ENCODE peak calls at places on chromosomes 16 and 17, in ten cellular contexts. K, L, Y, V, N, Q, E, R, T and D are unnamed samples.

GRCh38 chr16:89721644-89722391 is 481 bp downstream of the ZNF276 start:
- DNase-seq in E (peak; percentile 85), L (no peak), Q (peak; percentile 90), T (peak; percentile 84), R (peak; percentile 36), K (peak; percentile 93), Y (no peak), V (peak; percentile 54), N (no peak), D (peak; percentile 85)

GRCh38 chr17:78337244-78338109 is 22.4 kb downstream of the SOCS3 start:
- DNase-seq in V (no peak), Y (no peak), L (no peak), K (no peak), E (no peak), Q (peak; percentile 75), N (no peak), R (peak; percentile 84), T (no peak), D (peak; percentile 19)

GRCh38 chr16:50603206-50604064 is 55.2 kb downstream of the NKD1 start:
- DNase-seq in R (peak; percentile 79), N (no peak), V (no peak), T (no peak), K (no peak), L (peak; percentile 66), Q (no peak), Y (no peak), E (no peak), D (no peak)

GRCh38 chr16:86465434-86465833 is 44.9 kb upstream of the FOXF1 start:
- DNase-seq in Y (no peak), N (no peak), Q (no peak), E (no peak), L (no peak), V (no peak), T (no peak), R (no peak), K (no peak), D (no peak)

GRCh38 chr16:85303354-85303883 is 191.1 kb upstream of the CIBAR2 start:
- DNase-seq in K (peak; percentile 63), Q (no peak), Y (no peak), T (peak; percentile 85), L (no peak), E (peak; percentile 96), R (no peak), N (no peak), V (no peak), D (no peak)

GRCh38 chr17:3916013-3916696 is at the start of gene P2RX1:
- DNase-seq in Y (no peak), Q (no peak), K (peak; percentile 57), V (no peak), E (peak; percentile 48), T (peak; percentile 65), N (no peak), L (no peak), R (no peak), D (peak; percentile 95)

GRCh38 chr17:50269477-50270429 is 4.5 kb upstream of the TMEM92 start:
- DNase-seq in Q (peak; percentile 81), T (peak; percentile 75), K (peak; percentile 29), E (peak; percentile 83), L (peak; percentile 78), Y (peak; percentile 13), V (peak; percentile 78), N (peak; percentile 73), R (peak; percentile 75), D (no peak)

GRCh38 chr17:7477392-7478275 is 1.8 kb downstream of the ZBTB4 start:
- DNase-seq in L (peak; percentile 36), E (peak; percentile 68), V (no peak), T (peak; percentile 53), Y (no peak), R (peak; percentile 86), N (peak; percentile 65), Q (peak; percentile 87), K (peak; percentile 72), D (no peak)

GRCh38 chr16:57253410-57253927 is 8.4 kb downstream of the ARL2BP start:
- DNase-seq in L (no peak), Q (no peak), T (no peak), R (no peak), N (no peak), K (no peak), Y (no peak), E (no peak), V (no peak), D (no peak)

GRCh38 chr17:2903193-2903974 is 107.1 kb downstream of the RAP1GAP2 start:
- DNase-seq in R (no peak), Q (peak; percentile 48), L (no peak), K (no peak), E (peak; percentile 66), T (no peak), N (no peak), V (no peak), Y (no peak), D (no peak)

GRCh38 chr16:57367111-57367752 is 5.1 kb upstream of the CX3CL1 start:
- DNase-seq in L (peak; percentile 54), E (peak; percentile 5), T (no peak), V (no peak), N (no peak), R (peak; percentile 39), K (no peak), Q (peak; percentile 10), Y (no peak), D (no peak)